ENCODE peak calls at places on chromosomes 3 and 15, in seven cellular contexts. O is GM13977, U is T-helper 9 cell, S is astrocyte of the spinal cord, H is activated T-cell treated with anti-CD3 and anti-CD28 coated beads for 1 hour, Y is fibroblast of lung, B is NB4. J is an unnamed sample.

GRCh38 chr15:55909036-55909811 is 84.2 kb downstream of the NEDD4 start:
- DNase-seq in Y (peak; percentile 78), B (no peak), O (no peak), H (no peak), S (peak; percentile 45), U (no peak), J (no peak)

GRCh38 chr3:101813817-101814440 is 34.9 kb downstream of the NXPE3 start:
- DNase-seq in H (no peak), B (peak; percentile 37), S (peak; percentile 61), U (no peak), O (no peak), Y (no peak), J (no peak)

GRCh38 chr3:197542741-197543454 is 12.9 kb downstream of the BDH1 start:
- DNase-seq in Y (no peak), H (no peak), O (peak; percentile 3), S (no peak), U (no peak), B (peak; percentile 14), J (no peak)

GRCh38 chr3:133271491-133271890 is 128.4 kb upstream of the BFSP2 start:
- DNase-seq in O (no peak), H (no peak), Y (peak; percentile 11), B (no peak), U (no peak), S (no peak), J (no peak)

GRCh38 chr3:4904801-4905695 is 74.2 kb upstream of the BHLHE40 start:
- DNase-seq in Y (peak; percentile 43), H (no peak), O (no peak), S (peak; percentile 25), U (no peak), B (peak; percentile 63), J (no peak)

GRCh38 chr3:9216736-9217135 is 32.7 kb downstream of the SRGAP3 start:
- DNase-seq in U (no peak), B (no peak), O (no peak), H (no peak), S (no peak), Y (peak; percentile 35), J (no peak)

GRCh38 chr3:32963871-32964270 is 12.4 kb downstream of the CCR4 start:
- DNase-seq in H (no peak), U (peak; percentile 29), B (no peak), S (no peak), Y (no peak), O (no peak), J (no peak)

GRCh38 chr15:98649621-98649995 is 1.3 kb downstream of the IGF1R start:
- DNase-seq in S (no peak), U (peak; percentile 15), Y (peak; percentile 20), H (peak; percentile 44), O (peak; percentile 52), B (peak; percentile 75), J (no peak)

GRCh38 chr3:72340476-72341379 is 507.5 kb downstream of the SHQ1 start:
- DNase-seq in U (no peak), Y (no peak), S (no peak), B (no peak), H (no peak), O (peak; percentile 60), J (peak; percentile 56)

GRCh38 chr3:12796171-12797123 is at the start of gene CAND2:
- DNase-seq in B (peak; percentile 49), Y (peak; percentile 52), H (peak; percentile 16), U (peak; percentile 25), S (peak; percentile 51), O (peak; percentile 64), J (peak; percentile 16)

GRCh38 chr15:48389701-48390143 is 58.5 kb downstream of the DUT start:
- DNase-seq in U (no peak), H (no peak), B (no peak), O (no peak), S (peak; percentile 76), Y (peak; percentile 77), J (peak; percentile 44)

GRCh38 chr15:66907826-66908502 is 157.4 kb upstream of the SMAD3 start:
- DNase-seq in Y (peak; percentile 16), B (peak; percentile 97), S (no peak), H (no peak), U (no peak), O (no peak), J (no peak)

GRCh38 chr3:195147649-195148121 is 123.3 kb downstream of the XXYLT1 start:
- DNase-seq in U (no peak), H (no peak), B (no peak), O (peak; percentile 82), S (peak; percentile 51), Y (no peak), J (no peak)

GRCh38 chr15:68542771-68543544 is 35.8 kb upstream of the CORO2B start:
- DNase-seq in S (peak; percentile 91), O (no peak), U (no peak), H (no peak), Y (peak; percentile 97), B (no peak), J (no peak)

GRCh38 chr3:139934557-139935070 is 371 bp upstream of the CLSTN2 start:
- DNase-seq in O (peak; percentile 43), B (no peak), H (no peak), U (no peak), Y (peak; percentile 57), S (peak; percentile 15), J (peak; percentile 33)

GRCh38 chr3:71360170-71360569 is 223.4 kb downstream of the FOXP1 start:
- DNase-seq in B (no peak), U (no peak), O (no peak), H (no peak), Y (no peak), S (no peak), J (no peak)

GRCh38 chr15:96334017-96334704 is 3.7 kb downstream of the NR2F2 start:
- DNase-seq in Y (peak; percentile 22), U (no peak), B (no peak), S (peak; percentile 26), O (no peak), H (no peak), J (no peak)

GRCh38 chr3:11306815-11307589 is 34.8 kb downstream of the ATG7 start:
- DNase-seq in H (peak; percentile 5), Y (peak; percentile 71), B (peak; percentile 29), S (peak; percentile 37), U (no peak), O (peak; percentile 15), J (no peak)

GRCh38 chr3:169660709-169661566 is 2.6 kb downstream of the MECOM start:
- DNase-seq in H (no peak), B (no peak), U (no peak), O (peak; percentile 52), S (peak; percentile 55), Y (peak; percentile 29), J (no peak)

GRCh38 chr3:3089017-3089416 is 21.2 kb downstream of the IL5RA start:
- DNase-seq in B (peak; percentile 43), O (peak; percentile 26), H (no peak), U (no peak), Y (no peak), S (no peak), J (no peak)

GRCh38 chr3:104392327-104392726 is 974.4 kb upstream of the ALCAM start:
- DNase-seq in S (no peak), O (no peak), H (no peak), Y (no peak), B (peak; percentile 14), U (no peak), J (no peak)

GRCh38 chr3:88248658-88249057 is 98.9 kb downstream of the C3orf38 start:
- DNase-seq in H (no peak), O (no peak), B (no peak), S (no peak), Y (no peak), U (no peak), J (no peak)

GRCh38 chr3:66544619-66545429 is 44.0 kb upstream of the LRIG1 start:
- DNase-seq in H (no peak), S (no peak), U (no peak), B (no peak), O (no peak), Y (no peak), J (no peak)

GRCh38 chr3:142224482-142225072 is 808 bp downstream of the GK5 start:
- DNase-seq in B (no peak), H (no peak), U (no peak), S (peak; percentile 16), Y (no peak), O (no peak), J (no peak)

GRCh38 chr3:31495971-31496370 is 36.8 kb upstream of the STT3B start:
- DNase-seq in O (no peak), U (no peak), Y (peak; percentile 70), S (peak; percentile 16), H (no peak), B (no peak), J (no peak)